ENCODE peak calls at places on chromosome 1, in six cellular contexts. One of them, this sample, is unnamed.

GRCh38 chr1:20212099-20212684 is 25.9 kb upstream of the PLA2G2C start:
- DNase-seq in GM12892: no peak
- DNase-seq in H1: no peak
- DNase-seq in K562: peak
- DNase-seq in HepG2: no peak
- DNase-seq in GM12878: no peak
- DNase-seq in this sample: no peak

GRCh38 chr1:187042538-187042937 is 213.8 kb downstream of the PLA2G4A start:
- DNase-seq in GM12892: no peak
- DNase-seq in H1: no peak
- DNase-seq in K562: no peak
- DNase-seq in HepG2: no peak
- DNase-seq in GM12878: no peak
- DNase-seq in this sample: no peak

GRCh38 chr1:41851589-41851988 is 67.1 kb downstream of the HIVEP3 start:
- DNase-seq in GM12892: no peak
- DNase-seq in H1: no peak
- DNase-seq in K562: no peak
- DNase-seq in HepG2: no peak
- DNase-seq in GM12878: no peak
- DNase-seq in this sample: no peak

GRCh38 chr1:176494436-176494835 is 31.5 kb downstream of the PAPPA2 start:
- DNase-seq in GM12892: no peak
- DNase-seq in H1: no peak
- DNase-seq in K562: no peak
- DNase-seq in HepG2: no peak
- DNase-seq in GM12878: no peak
- DNase-seq in this sample: no peak

GRCh38 chr1:236103646-236104218 is 38.6 kb upstream of the GPR137B start:
- DNase-seq in GM12892: peak
- DNase-seq in H1: no peak
- DNase-seq in K562: peak
- DNase-seq in HepG2: peak
- DNase-seq in GM12878: no peak
- DNase-seq in this sample: peak

GRCh38 chr1:56985857-56986256 is 20.0 kb upstream of the C8B start:
- DNase-seq in GM12892: no peak
- DNase-seq in H1: no peak
- DNase-seq in K562: no peak
- DNase-seq in HepG2: peak
- DNase-seq in GM12878: no peak
- DNase-seq in this sample: no peak

GRCh38 chr1:27380223-27380622 is 2.9 kb downstream of the CD164L2 start:
- DNase-seq in GM12892: no peak
- DNase-seq in H1: no peak
- DNase-seq in K562: no peak
- DNase-seq in HepG2: no peak
- DNase-seq in GM12878: no peak
- DNase-seq in this sample: no peak

GRCh38 chr1:75785320-75785963 is 614 bp upstream of the RABGGTB start:
- DNase-seq in GM12892: no peak
- DNase-seq in H1: no peak
- DNase-seq in K562: no peak
- DNase-seq in HepG2: no peak
- DNase-seq in GM12878: no peak
- DNase-seq in this sample: no peak

GRCh38 chr1:113073457-113073950 is 506 bp downstream of the LRIG2 start:
- DNase-seq in GM12892: no peak
- DNase-seq in H1: peak
- DNase-seq in K562: peak
- DNase-seq in HepG2: peak
- DNase-seq in GM12878: no peak
- DNase-seq in this sample: no peak

GRCh38 chr1:65605621-65606020 is 185.2 kb downstream of the LEPR start:
- DNase-seq in GM12892: no peak
- DNase-seq in H1: no peak
- DNase-seq in K562: no peak
- DNase-seq in HepG2: no peak
- DNase-seq in GM12878: no peak
- DNase-seq in this sample: no peak

GRCh38 chr1:111099289-111099688 is 40.6 kb downstream of the DRAM2 start:
- DNase-seq in GM12892: no peak
- DNase-seq in H1: no peak
- DNase-seq in K562: no peak
- DNase-seq in HepG2: peak
- DNase-seq in GM12878: no peak
- DNase-seq in this sample: no peak

GRCh38 chr1:4061521-4062031 is 161.5 kb upstream of the C1orf174 start:
- DNase-seq in GM12892: no peak
- DNase-seq in H1: no peak
- DNase-seq in K562: no peak
- DNase-seq in HepG2: no peak
- DNase-seq in GM12878: no peak
- DNase-seq in this sample: no peak

GRCh38 chr1:29687166-29687565 is 450.8 kb downstream of the PTPRU start:
- DNase-seq in GM12892: no peak
- DNase-seq in H1: no peak
- DNase-seq in K562: no peak
- DNase-seq in HepG2: no peak
- DNase-seq in GM12878: no peak
- DNase-seq in this sample: no peak

GRCh38 chr1:198212675-198213074 is 55.9 kb downstream of the NEK7 start:
- DNase-seq in GM12892: no peak
- DNase-seq in H1: no peak
- DNase-seq in K562: no peak
- DNase-seq in HepG2: no peak
- DNase-seq in GM12878: no peak
- DNase-seq in this sample: no peak

GRCh38 chr1:43549921-43550597 is 19.4 kb downstream of the PTPRF start:
- DNase-seq in GM12892: no peak
- DNase-seq in H1: peak
- DNase-seq in K562: peak
- DNase-seq in HepG2: no peak
- DNase-seq in GM12878: no peak
- DNase-seq in this sample: peak

GRCh38 chr1:227792216-227793078 is 23.0 kb upstream of the PRSS38 start:
- DNase-seq in GM12892: no peak
- DNase-seq in H1: no peak
- DNase-seq in K562: no peak
- DNase-seq in HepG2: no peak
- DNase-seq in GM12878: no peak
- DNase-seq in this sample: peak

GRCh38 chr1:110064576-110065337 is 5.7 kb downstream of the ALX3 start:
- DNase-seq in GM12892: no peak
- DNase-seq in H1: no peak
- DNase-seq in K562: no peak
- DNase-seq in HepG2: no peak
- DNase-seq in GM12878: no peak
- DNase-seq in this sample: no peak

GRCh38 chr1:185798505-185798904 is 64.3 kb downstream of the HMCN1 start:
- DNase-seq in GM12892: no peak
- DNase-seq in H1: no peak
- DNase-seq in K562: no peak
- DNase-seq in HepG2: no peak
- DNase-seq in GM12878: no peak
- DNase-seq in this sample: no peak

GRCh38 chr1:185804608-185805007 is 70.4 kb downstream of the HMCN1 start:
- DNase-seq in GM12892: no peak
- DNase-seq in H1: no peak
- DNase-seq in K562: no peak
- DNase-seq in HepG2: no peak
- DNase-seq in GM12878: no peak
- DNase-seq in this sample: no peak

GRCh38 chr1:185808675-185809074 is 74.5 kb downstream of the HMCN1 start:
- DNase-seq in GM12892: no peak
- DNase-seq in H1: no peak
- DNase-seq in K562: no peak
- DNase-seq in HepG2: no peak
- DNase-seq in GM12878: no peak
- DNase-seq in this sample: no peak

DNA sequence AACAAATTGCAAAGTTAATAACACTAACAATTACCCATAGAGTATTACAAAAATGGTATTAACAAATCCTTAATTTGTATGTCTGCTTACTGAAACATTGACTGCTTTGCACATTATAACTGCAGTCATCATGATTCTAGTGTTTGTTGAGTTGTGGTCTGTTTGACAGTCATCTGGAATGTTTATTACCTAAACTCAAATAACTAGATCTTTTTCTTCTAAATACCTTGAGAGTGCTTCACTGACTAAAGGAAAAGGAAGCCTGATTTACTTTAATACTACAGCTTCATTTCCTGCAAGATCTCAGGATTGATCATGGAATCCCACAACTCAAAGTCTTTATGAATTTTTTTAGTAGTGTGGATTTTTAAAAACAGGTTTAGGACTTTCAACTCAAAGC is 70.0 kb downstream of the HMCN1 start:
- DNase-seq in GM12892: no peak
- DNase-seq in H1: no peak
- DNase-seq in K562: no peak
- DNase-seq in HepG2: no peak
- DNase-seq in GM12878: no peak
- DNase-seq in this sample: no peak
- TF ChIP-seq TAF1 in GM12892: no peak
- TF ChIP-seq TAF1 in H1: no peak
- TF ChIP-seq TAF1 in K562: no peak
- TF ChIP-seq TAF1 in HepG2: no peak
- TF ChIP-seq TAF1 in GM12878: no peak
- TF ChIP-seq TAF1 in this sample: no peak

DNA sequence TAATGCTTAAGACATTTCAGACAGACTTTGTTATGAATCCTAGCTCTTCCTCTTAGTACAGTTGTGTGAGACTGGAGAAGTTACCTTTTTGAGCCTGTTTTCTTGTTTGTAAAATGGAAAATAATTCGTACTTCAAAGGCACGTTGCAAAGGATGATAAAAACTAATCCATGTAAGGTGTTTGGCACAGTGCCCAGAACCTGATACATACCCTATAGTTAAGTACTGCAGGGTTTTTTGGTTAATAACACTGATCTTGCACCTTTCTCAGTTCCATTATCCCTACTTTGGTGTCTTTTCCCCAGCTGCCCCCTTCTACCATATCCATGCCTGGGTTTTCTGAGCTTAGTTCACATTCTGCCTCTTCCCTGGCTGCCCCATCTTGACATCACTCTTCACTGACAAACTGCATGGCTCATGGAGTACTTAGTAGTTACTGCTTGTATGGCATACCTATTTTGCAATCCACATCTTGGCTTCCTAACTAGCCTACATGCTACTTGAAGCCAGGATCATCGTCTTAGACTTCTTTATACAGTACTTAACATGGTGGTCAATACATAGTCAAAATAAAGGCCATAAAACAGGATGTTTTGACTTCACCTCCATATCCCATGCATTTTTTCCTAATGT is 10.1 kb downstream of the CCDC185 start:
- DNase-seq in GM12892: no peak
- DNase-seq in H1: no peak
- DNase-seq in K562: no peak
- DNase-seq in HepG2: no peak
- DNase-seq in GM12878: no peak
- DNase-seq in this sample: no peak
- TF ChIP-seq POLR2A in GM12892: no peak
- TF ChIP-seq POLR2A in H1: no peak
- TF ChIP-seq POLR2A in K562: no peak
- TF ChIP-seq POLR2A in HepG2: no peak
- TF ChIP-seq POLR2A in GM12878: no peak
- TF ChIP-seq POLR2A in this sample: no peak

DNA sequence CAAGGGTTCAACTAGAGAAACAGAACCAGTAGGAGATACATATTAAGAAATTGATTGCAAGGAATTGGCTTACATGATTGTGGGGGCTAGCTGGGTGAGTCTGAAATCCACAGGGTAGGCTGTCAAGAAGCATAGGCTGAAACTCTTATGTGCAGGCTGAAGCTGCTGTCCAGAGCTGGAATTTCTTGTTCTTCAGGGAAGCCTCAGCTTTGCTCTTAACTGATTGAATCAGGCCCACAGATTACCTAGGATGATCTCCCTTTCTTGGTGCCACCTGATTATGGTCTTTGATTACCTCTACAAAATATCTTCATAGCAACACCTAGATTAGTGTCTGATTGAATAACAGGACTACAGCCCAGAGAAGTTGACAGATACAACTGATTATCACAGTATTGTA is 22.5 kb upstream of the FRRS1 start:
- DNase-seq in GM12892: no peak
- DNase-seq in H1: no peak
- DNase-seq in K562: no peak
- DNase-seq in HepG2: no peak
- DNase-seq in GM12878: no peak
- DNase-seq in this sample: no peak
- TF ChIP-seq TAF1 in GM12892: no peak
- TF ChIP-seq TAF1 in H1: no peak
- TF ChIP-seq TAF1 in K562: no peak
- TF ChIP-seq TAF1 in HepG2: no peak
- TF ChIP-seq TAF1 in GM12878: no peak
- TF ChIP-seq TAF1 in this sample: no peak

GRCh38 chr1:234713859-234714258 is 103.9 kb upstream of the IRF2BP2 start:
- DNase-seq in GM12892: no peak
- DNase-seq in H1: no peak
- DNase-seq in K562: no peak
- DNase-seq in HepG2: no peak
- DNase-seq in GM12878: no peak
- DNase-seq in this sample: no peak
- TF ChIP-seq POLR2A in GM12892: no peak
- TF ChIP-seq POLR2A in H1: no peak
- TF ChIP-seq POLR2A in K562: no peak
- TF ChIP-seq POLR2A in HepG2: no peak
- TF ChIP-seq POLR2A in GM12878: no peak
- TF ChIP-seq POLR2A in this sample: no peak

DNA sequence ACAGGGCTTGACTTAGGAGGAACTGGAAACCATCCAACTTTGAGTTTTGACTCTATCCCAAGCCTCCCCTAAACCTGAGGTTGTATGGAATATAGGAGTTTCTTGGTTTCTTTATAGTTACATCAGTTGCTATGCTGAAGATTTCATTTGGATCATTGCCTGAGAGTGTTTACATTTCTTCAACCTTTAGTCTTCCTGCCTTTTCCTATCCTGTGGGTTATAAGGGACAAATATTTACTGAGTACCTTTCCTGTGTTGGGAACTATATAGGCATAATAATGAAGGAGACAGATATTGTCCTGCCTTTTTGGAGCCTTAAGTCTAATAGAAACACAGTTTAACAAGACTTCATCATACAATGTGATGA is 17.1 kb downstream of the TCEANC2 start:
- DNase-seq in GM12892: no peak
- DNase-seq in H1: no peak
- DNase-seq in K562: no peak
- DNase-seq in HepG2: peak
- DNase-seq in GM12878: no peak
- DNase-seq in this sample: no peak
- TF ChIP-seq TAF1 in GM12892: no peak
- TF ChIP-seq TAF1 in H1: no peak
- TF ChIP-seq TAF1 in K562: no peak
- TF ChIP-seq TAF1 in HepG2: no peak
- TF ChIP-seq TAF1 in GM12878: no peak
- TF ChIP-seq TAF1 in this sample: no peak

This sample was measured in GM12891.